ENCODE peak calls at places on chromosomes 4 and X, in five cellular contexts. One of them, this sample, is unnamed.

GRCh38 chrX:97672138-97672537 is 788.4 kb downstream of the RPA4 start:
- DNase-seq in iris pigment epithelial cell: no peak
- DNase-seq in stimulated activated CD4-positive, alpha-beta T cell treated with anti-CD3 and anti-CD28 coated beads, Interleukin-4, amount 100 ng/mL, for 4 hours: no peak
- DNase-seq in GM04504: no peak
- DNase-seq in IMR-90: no peak
- DNase-seq in this sample: no peak

GRCh38 chr4:140833280-140833679 is 77.1 kb upstream of the TBC1D9 start:
- DNase-seq in GM04504: no peak
- DNase-seq in iris pigment epithelial cell: no peak
- DNase-seq in IMR-90: no peak
- DNase-seq in stimulated activated CD4-positive, alpha-beta T cell treated with anti-CD3 and anti-CD28 coated beads, Interleukin-4, amount 100 ng/mL, for 4 hours: no peak
- DNase-seq in this sample: no peak

GRCh38 chrX:6954836-6955235 is 192.7 kb upstream of the STS start:
- DNase-seq in stimulated activated CD4-positive, alpha-beta T cell treated with anti-CD3 and anti-CD28 coated beads, Interleukin-4, amount 100 ng/mL, for 4 hours: no peak
- DNase-seq in GM04504: no peak
- DNase-seq in IMR-90: no peak
- DNase-seq in iris pigment epithelial cell: no peak
- DNase-seq in this sample: no peak

GRCh38 chrX:112849010-112849409 is 8.4 kb upstream of the AMOT start:
- DNase-seq in GM04504: no peak
- DNase-seq in IMR-90: peak
- DNase-seq in stimulated activated CD4-positive, alpha-beta T cell treated with anti-CD3 and anti-CD28 coated beads, Interleukin-4, amount 100 ng/mL, for 4 hours: no peak
- DNase-seq in iris pigment epithelial cell: no peak
- DNase-seq in this sample: no peak

GRCh38 chrX:148804579-148804978 is 304.2 kb downstream of the AFF2 start:
- DNase-seq in stimulated activated CD4-positive, alpha-beta T cell treated with anti-CD3 and anti-CD28 coated beads, Interleukin-4, amount 100 ng/mL, for 4 hours: no peak
- DNase-seq in IMR-90: no peak
- DNase-seq in iris pigment epithelial cell: no peak
- DNase-seq in GM04504: no peak
- DNase-seq in this sample: no peak

GRCh38 chrX:97895751-97896150 is 1012.0 kb downstream of the RPA4 start:
- DNase-seq in stimulated activated CD4-positive, alpha-beta T cell treated with anti-CD3 and anti-CD28 coated beads, Interleukin-4, amount 100 ng/mL, for 4 hours: no peak
- DNase-seq in GM04504: no peak
- DNase-seq in iris pigment epithelial cell: peak
- DNase-seq in IMR-90: peak
- DNase-seq in this sample: no peak

GRCh38 chrX:151393514-151393913 is 3.5 kb upstream of the VMA21 start:
- DNase-seq in IMR-90: no peak
- DNase-seq in GM04504: no peak
- DNase-seq in stimulated activated CD4-positive, alpha-beta T cell treated with anti-CD3 and anti-CD28 coated beads, Interleukin-4, amount 100 ng/mL, for 4 hours: peak
- DNase-seq in iris pigment epithelial cell: no peak
- DNase-seq in this sample: no peak

GRCh38 chr4:110624904-110625494 is 2.1 kb upstream of the PITX2 start:
- DNase-seq in iris pigment epithelial cell: peak
- DNase-seq in stimulated activated CD4-positive, alpha-beta T cell treated with anti-CD3 and anti-CD28 coated beads, Interleukin-4, amount 100 ng/mL, for 4 hours: no peak
- DNase-seq in IMR-90: no peak
- DNase-seq in GM04504: no peak
- DNase-seq in this sample: no peak

GRCh38 chr4:26509681-26510333 is 19.5 kb upstream of the CCKAR start:
- DNase-seq in stimulated activated CD4-positive, alpha-beta T cell treated with anti-CD3 and anti-CD28 coated beads, Interleukin-4, amount 100 ng/mL, for 4 hours: no peak
- DNase-seq in IMR-90: no peak
- DNase-seq in GM04504: no peak
- DNase-seq in iris pigment epithelial cell: no peak
- DNase-seq in this sample: no peak

GRCh38 chr4:32396504-32396903 is 1676.3 kb downstream of the PCDH7 start:
- DNase-seq in IMR-90: no peak
- DNase-seq in GM04504: no peak
- DNase-seq in iris pigment epithelial cell: no peak
- DNase-seq in stimulated activated CD4-positive, alpha-beta T cell treated with anti-CD3 and anti-CD28 coated beads, Interleukin-4, amount 100 ng/mL, for 4 hours: no peak
- DNase-seq in this sample: no peak

GRCh38 chr4:3393171-3393570 is 48.6 kb upstream of the HGFAC start:
- DNase-seq in IMR-90: no peak
- DNase-seq in iris pigment epithelial cell: no peak
- DNase-seq in stimulated activated CD4-positive, alpha-beta T cell treated with anti-CD3 and anti-CD28 coated beads, Interleukin-4, amount 100 ng/mL, for 4 hours: no peak
- DNase-seq in GM04504: no peak
- DNase-seq in this sample: no peak